ENCODE peak calls at places on chromosomes 16 and 17, in ten cellular contexts. B, I, R, L, V, Z, K, O, C and N are unnamed samples.
A peak's percentile ranks its signal among the peaks of the same experiment; 100 is the strongest.

GRCh38 chr17:58368860-58369213 is 16.8 kb upstream of the SUPT4H1 start:
- DNase-seq in B (no peak), I (no peak), R (no peak), L (no peak), V (no peak), Z (no peak), K (no peak), O (no peak), C (no peak), N (no peak)

GRCh38 chr17:47135235-47135634 is 53.9 kb downstream of the CDC27 start:
- DNase-seq in B (no peak), I (no peak), R (no peak), L (no peak), V (no peak), Z (no peak), K (no peak), O (no peak), C (no peak), N (no peak)

GRCh38 chr17:71118039-71118438 is 948.7 kb downstream of the KCNJ2 start:
- DNase-seq in B (peak; percentile 24), I (no peak), R (no peak), L (no peak), V (peak; percentile 8), Z (no peak), K (peak; percentile 10), O (no peak), C (no peak), N (no peak)

GRCh38 chr16:30658731-30659506 is 688 bp downstream of the FBRS start:
- DNase-seq in B (peak; percentile 95), I (peak; percentile 94), R (peak; percentile 94), L (peak; percentile 96), V (peak; percentile 70), Z (peak; percentile 82), K (peak; percentile 88), O (peak; percentile 80), C (no peak), N (peak; percentile 96)

GRCh38 chr16:74607310-74607966 is 524 bp upstream of the GLG1 start:
- DNase-seq in B (peak; percentile 77), I (no peak), R (no peak), L (peak; percentile 68), V (peak; percentile 5), Z (no peak), K (no peak), O (no peak), C (no peak), N (peak; percentile 73)

GRCh38 chr17:40458001-40458791 is 14.9 kb downstream of the IGFBP4 start:
- DNase-seq in B (peak; percentile 81), I (no peak), R (no peak), L (peak; percentile 52), V (no peak), Z (no peak), K (peak; percentile 90), O (no peak), C (no peak), N (no peak)

GRCh38 chr16:55036371-55036821 is 105.7 kb downstream of the IRX5 start:
- DNase-seq in B (no peak), I (no peak), R (peak; percentile 14), L (no peak), V (no peak), Z (no peak), K (no peak), O (no peak), C (no peak), N (no peak)

GRCh38 chr16:2598723-2599122 is 60.9 kb downstream of the PDPK1 start:
- DNase-seq in B (no peak), I (peak; percentile 42), R (no peak), L (no peak), V (no peak), Z (no peak), K (no peak), O (no peak), C (no peak), N (no peak)

GRCh38 chr16:78503501-78504110 is 404.2 kb downstream of the WWOX start:
- DNase-seq in B (peak; percentile 36), I (no peak), R (peak; percentile 82), L (peak; percentile 61), V (no peak), Z (peak; percentile 54), K (peak; percentile 47), O (peak; percentile 25), C (peak; percentile 68), N (peak; percentile 65)